ENCODE peak calls at places on chromosomes 6 and 20, in five cellular contexts. One of them, this sample, is unnamed.

GRCh38 chr6:42190784-42191183 is 4.0 kb downstream of the GUCA1B start:
- DNase-seq in mammary epithelial cell: no peak
- DNase-seq in activated B cell treated with CpG ODN at 0.5 μM for 24 hours: no peak
- DNase-seq in ovary: no peak
- DNase-seq in HepG2: no peak
- DNase-seq in this sample: no peak

GRCh38 chr6:46501136-46502089 is 10.2 kb upstream of the RCAN2 start:
- DNase-seq in mammary epithelial cell: peak; percentile 16
- DNase-seq in activated B cell treated with CpG ODN at 0.5 μM for 24 hours: no peak
- DNase-seq in ovary: no peak
- DNase-seq in HepG2: no peak
- DNase-seq in this sample: no peak

GRCh38 chr6:66210964-66211363 is 503.9 kb upstream of the EYS start:
- DNase-seq in mammary epithelial cell: no peak
- DNase-seq in activated B cell treated with CpG ODN at 0.5 μM for 24 hours: no peak
- DNase-seq in ovary: no peak
- DNase-seq in HepG2: no peak
- DNase-seq in this sample: no peak

GRCh38 chr6:113854531-113855499 is 2.3 kb upstream of the MARCKS start:
- DNase-seq in mammary epithelial cell: peak; percentile 50
- DNase-seq in activated B cell treated with CpG ODN at 0.5 μM for 24 hours: peak; percentile 62
- DNase-seq in ovary: peak; percentile 81
- DNase-seq in HepG2: peak; percentile 44
- DNase-seq in this sample: peak; percentile 88

GRCh38 chr6:47076422-47077344 is 34.6 kb upstream of the ADGRF1 start:
- DNase-seq in mammary epithelial cell: no peak
- DNase-seq in activated B cell treated with CpG ODN at 0.5 μM for 24 hours: no peak
- DNase-seq in ovary: peak; percentile 80
- DNase-seq in HepG2: peak; percentile 100
- DNase-seq in this sample: no peak

GRCh38 chr6:31860349-31860748 is 2.3 kb downstream of the NEU1 start:
- DNase-seq in mammary epithelial cell: no peak
- DNase-seq in activated B cell treated with CpG ODN at 0.5 μM for 24 hours: no peak
- DNase-seq in ovary: no peak
- DNase-seq in HepG2: no peak
- DNase-seq in this sample: no peak

GRCh38 chr6:43949451-43950110 is 177.7 kb downstream of the MRPL14 start:
- DNase-seq in mammary epithelial cell: no peak
- DNase-seq in activated B cell treated with CpG ODN at 0.5 μM for 24 hours: no peak
- DNase-seq in ovary: no peak
- DNase-seq in HepG2: no peak
- DNase-seq in this sample: no peak

GRCh38 chr6:72813807-72814596 is 192.1 kb downstream of the KCNQ5 start:
- DNase-seq in mammary epithelial cell: no peak
- DNase-seq in activated B cell treated with CpG ODN at 0.5 μM for 24 hours: no peak
- DNase-seq in ovary: no peak
- DNase-seq in HepG2: no peak
- DNase-seq in this sample: no peak

GRCh38 chr6:22079788-22080187 is 217.0 kb downstream of the PRL start:
- DNase-seq in mammary epithelial cell: no peak
- DNase-seq in activated B cell treated with CpG ODN at 0.5 μM for 24 hours: no peak
- DNase-seq in ovary: no peak
- DNase-seq in HepG2: no peak
- DNase-seq in this sample: no peak

GRCh38 chr6:162154930-162155329 is 572.6 kb downstream of the PRKN start:
- DNase-seq in mammary epithelial cell: no peak
- DNase-seq in activated B cell treated with CpG ODN at 0.5 μM for 24 hours: no peak
- DNase-seq in ovary: no peak
- DNase-seq in HepG2: no peak
- DNase-seq in this sample: no peak

GRCh38 chr6:114364295-114364694 is 21.5 kb upstream of the HS3ST5 start:
- DNase-seq in mammary epithelial cell: no peak
- DNase-seq in activated B cell treated with CpG ODN at 0.5 μM for 24 hours: no peak
- DNase-seq in ovary: no peak
- DNase-seq in HepG2: peak; percentile 34
- DNase-seq in this sample: no peak

GRCh38 chr20:5482791-5483190 is 166.0 kb upstream of the PROKR2 start:
- DNase-seq in mammary epithelial cell: no peak
- DNase-seq in activated B cell treated with CpG ODN at 0.5 μM for 24 hours: no peak
- DNase-seq in ovary: no peak
- DNase-seq in HepG2: no peak
- DNase-seq in this sample: no peak

GRCh38 chr20:41014557-41015088 is 14.0 kb upstream of the TOP1 start:
- DNase-seq in mammary epithelial cell: no peak
- DNase-seq in activated B cell treated with CpG ODN at 0.5 μM for 24 hours: no peak
- DNase-seq in ovary: no peak
- DNase-seq in HepG2: peak; percentile 49
- DNase-seq in this sample: no peak

GRCh38 chr20:63834545-63834880 is 3.4 kb upstream of the ZBTB46 start:
- DNase-seq in mammary epithelial cell: no peak
- DNase-seq in activated B cell treated with CpG ODN at 0.5 μM for 24 hours: no peak
- DNase-seq in ovary: peak; percentile 46
- DNase-seq in HepG2: no peak
- DNase-seq in this sample: no peak

GRCh38 chr6:83193747-83194582 is 808 bp downstream of the RWDD2A start:
- DNase-seq in mammary epithelial cell: peak; percentile 3
- DNase-seq in activated B cell treated with CpG ODN at 0.5 μM for 24 hours: peak; percentile 25
- DNase-seq in ovary: peak; percentile 43
- DNase-seq in HepG2: peak; percentile 30
- DNase-seq in this sample: peak; percentile 73

DNA sequence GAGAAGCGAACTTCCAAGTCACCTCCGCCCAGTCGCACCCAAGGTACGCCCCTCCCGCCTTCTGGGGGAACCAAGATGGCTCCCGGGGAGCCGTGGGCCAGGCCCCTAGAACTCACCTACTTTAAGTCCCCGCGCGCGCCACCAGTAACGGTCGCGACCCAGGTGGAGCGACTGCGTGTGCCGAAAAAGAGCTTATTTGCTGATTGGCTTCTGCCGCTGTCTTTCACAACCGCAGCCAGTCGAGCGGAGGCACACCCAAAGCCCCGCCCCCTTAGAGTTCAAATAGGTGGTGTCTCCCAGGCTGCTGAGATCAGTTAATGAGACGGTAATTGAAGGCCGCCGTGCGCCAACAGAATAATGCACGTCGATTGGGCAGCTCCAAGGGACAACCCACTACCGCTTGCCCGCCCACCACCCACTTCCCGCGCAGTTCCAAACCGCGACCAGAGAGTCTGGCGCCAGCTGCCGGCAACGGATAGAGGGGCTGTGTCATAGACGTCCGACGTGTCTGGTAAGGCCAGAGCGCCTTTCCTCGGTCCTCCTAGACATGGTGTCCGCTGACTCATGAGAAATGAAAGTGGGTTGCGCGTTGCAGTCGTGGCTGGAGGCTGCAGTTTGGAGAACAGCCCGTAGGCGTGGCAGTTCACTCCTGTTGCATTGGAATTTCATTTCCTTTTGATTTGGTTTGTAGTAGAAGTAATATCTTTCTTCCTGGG is at the start of gene MDC1:
- DNase-seq in mammary epithelial cell: peak; percentile 100
- DNase-seq in activated B cell treated with CpG ODN at 0.5 μM for 24 hours: peak; percentile 91
- DNase-seq in ovary: peak; percentile 99
- DNase-seq in HepG2: peak; percentile 100
- DNase-seq in this sample: peak; percentile 99
- TF ChIP-seq CTCF in mammary epithelial cell: peak; percentile 43
- TF ChIP-seq CTCF in activated B cell treated with CpG ODN at 0.5 μM for 24 hours: no peak
- TF ChIP-seq CTCF in ovary: peak; percentile 18
- TF ChIP-seq CTCF in HepG2: peak; percentile 69
- TF ChIP-seq CTCF in this sample: no peak

GRCh38 chr6:1524040-1524480 is 85.7 kb upstream of the FOXC1 start:
- DNase-seq in mammary epithelial cell: peak; percentile 64
- DNase-seq in activated B cell treated with CpG ODN at 0.5 μM for 24 hours: peak; percentile 34
- DNase-seq in ovary: peak; percentile 83
- DNase-seq in HepG2: no peak
- DNase-seq in this sample: no peak
- TF ChIP-seq CTCF in mammary epithelial cell: peak; percentile 67
- TF ChIP-seq CTCF in activated B cell treated with CpG ODN at 0.5 μM for 24 hours: no peak
- TF ChIP-seq CTCF in ovary: peak; percentile 72
- TF ChIP-seq CTCF in HepG2: peak; percentile 38
- TF ChIP-seq CTCF in this sample: peak; percentile 21

GRCh38 chr6:88963139-88964090 is at the start of gene RNGTT:
- DNase-seq in mammary epithelial cell: peak; percentile 98
- DNase-seq in activated B cell treated with CpG ODN at 0.5 μM for 24 hours: peak; percentile 96
- DNase-seq in ovary: peak; percentile 98
- DNase-seq in HepG2: peak; percentile 97
- DNase-seq in this sample: peak; percentile 99
- TF ChIP-seq CTCF in mammary epithelial cell: peak; percentile 15
- TF ChIP-seq CTCF in activated B cell treated with CpG ODN at 0.5 μM for 24 hours: no peak
- TF ChIP-seq CTCF in ovary: no peak
- TF ChIP-seq CTCF in HepG2: peak; percentile 15
- TF ChIP-seq CTCF in this sample: no peak

GRCh38 chr20:10634683-10635411 is 39.0 kb downstream of the JAG1 start:
- DNase-seq in mammary epithelial cell: no peak
- DNase-seq in activated B cell treated with CpG ODN at 0.5 μM for 24 hours: no peak
- DNase-seq in ovary: no peak
- DNase-seq in HepG2: no peak
- DNase-seq in this sample: no peak

GRCh38 chr20:10637563-10637962 is 36.2 kb downstream of the JAG1 start:
- DNase-seq in mammary epithelial cell: no peak
- DNase-seq in activated B cell treated with CpG ODN at 0.5 μM for 24 hours: no peak
- DNase-seq in ovary: no peak
- DNase-seq in HepG2: no peak
- DNase-seq in this sample: no peak

GRCh38 chr20:10637062-10637559 is 36.7 kb downstream of the JAG1 start:
- DNase-seq in mammary epithelial cell: peak; percentile 76
- DNase-seq in activated B cell treated with CpG ODN at 0.5 μM for 24 hours: no peak
- DNase-seq in ovary: peak; percentile 42
- DNase-seq in HepG2: no peak
- DNase-seq in this sample: no peak

GRCh38 chr20:10635476-10636208 is 38.2 kb downstream of the JAG1 start:
- DNase-seq in mammary epithelial cell: peak; percentile 16
- DNase-seq in activated B cell treated with CpG ODN at 0.5 μM for 24 hours: no peak
- DNase-seq in ovary: no peak
- DNase-seq in HepG2: no peak
- DNase-seq in this sample: no peak

GRCh38 chr20:10636326-10636818 is 37.4 kb downstream of the JAG1 start:
- DNase-seq in mammary epithelial cell: peak; percentile 31
- DNase-seq in activated B cell treated with CpG ODN at 0.5 μM for 24 hours: no peak
- DNase-seq in ovary: peak; percentile 28
- DNase-seq in HepG2: peak; percentile 35
- DNase-seq in this sample: no peak
- TF ChIP-seq CTCF in mammary epithelial cell: peak; percentile 20
- TF ChIP-seq CTCF in activated B cell treated with CpG ODN at 0.5 μM for 24 hours: no peak
- TF ChIP-seq CTCF in ovary: no peak
- TF ChIP-seq CTCF in HepG2: peak; percentile 27
- TF ChIP-seq CTCF in this sample: no peak

DNA sequence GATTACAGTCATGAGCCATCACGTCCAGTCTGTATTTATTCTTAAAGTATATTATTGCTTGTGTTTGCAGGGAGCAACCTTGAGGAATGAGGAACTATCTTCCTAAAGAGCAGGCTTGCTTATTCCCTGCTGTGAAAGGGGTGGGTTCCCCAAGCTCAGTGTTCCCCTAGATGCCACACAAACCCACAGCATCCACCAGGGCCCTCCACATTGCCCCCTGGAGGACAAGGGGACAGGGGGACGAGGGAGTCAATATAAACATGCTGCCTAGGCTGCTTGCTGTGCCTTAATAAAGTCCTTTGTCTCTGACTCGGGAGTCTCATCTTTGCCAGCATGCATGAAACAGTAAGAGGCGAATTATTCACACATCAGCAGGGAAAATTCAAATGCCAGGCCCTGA is 8.0 kb upstream of the IDH3B start:
- DNase-seq in mammary epithelial cell: no peak
- DNase-seq in activated B cell treated with CpG ODN at 0.5 μM for 24 hours: no peak
- DNase-seq in ovary: no peak
- DNase-seq in HepG2: no peak
- DNase-seq in this sample: no peak
- TF ChIP-seq CTCF in mammary epithelial cell: peak; percentile 12
- TF ChIP-seq CTCF in activated B cell treated with CpG ODN at 0.5 μM for 24 hours: no peak
- TF ChIP-seq CTCF in ovary: no peak
- TF ChIP-seq CTCF in HepG2: peak; percentile 50
- TF ChIP-seq CTCF in this sample: no peak

This sample was measured in pancreas.